ENCODE peak calls at places on chromosomes 1 and 21, in eight cellular contexts. One of them, this sample, is unnamed.

GRCh38 chr1:212355230-212355969 is 59.3 kb downstream of the PACC1 start:
- DNase-seq in adipocyte: peak; percentile 38
- DNase-seq in testis: no peak
- DNase-seq in cardiac fibroblast: no peak
- DNase-seq in HFF-Myc: no peak
- DNase-seq in CD4-positive, CD25-positive, alpha-beta regulatory T cell: no peak
- DNase-seq in GM23248: peak; percentile 39
- DNase-seq in cardiac muscle cell: no peak
- DNase-seq in this sample: no peak

GRCh38 chr1:210826686-210827085 is 307.3 kb downstream of the KCNH1 start:
- DNase-seq in adipocyte: no peak
- DNase-seq in testis: no peak
- DNase-seq in cardiac fibroblast: no peak
- DNase-seq in HFF-Myc: no peak
- DNase-seq in CD4-positive, CD25-positive, alpha-beta regulatory T cell: no peak
- DNase-seq in GM23248: no peak
- DNase-seq in cardiac muscle cell: no peak
- DNase-seq in this sample: no peak

GRCh38 chr1:238302646-238303045 is 411.9 kb upstream of the ZP4 start:
- DNase-seq in adipocyte: no peak
- DNase-seq in testis: no peak
- DNase-seq in cardiac fibroblast: no peak
- DNase-seq in HFF-Myc: no peak
- DNase-seq in CD4-positive, CD25-positive, alpha-beta regulatory T cell: no peak
- DNase-seq in GM23248: no peak
- DNase-seq in cardiac muscle cell: no peak
- DNase-seq in this sample: no peak

GRCh38 chr1:119367332-119368124 is 1.1 kb upstream of the HAO2 start:
- DNase-seq in adipocyte: peak; percentile 79
- DNase-seq in testis: no peak
- DNase-seq in cardiac fibroblast: peak; percentile 56
- DNase-seq in HFF-Myc: peak; percentile 30
- DNase-seq in CD4-positive, CD25-positive, alpha-beta regulatory T cell: no peak
- DNase-seq in GM23248: peak; percentile 80
- DNase-seq in cardiac muscle cell: peak; percentile 44
- DNase-seq in this sample: peak; percentile 9

GRCh38 chr1:201791775-201792166 is 37.2 kb upstream of the IPO9 start:
- DNase-seq in adipocyte: peak; percentile 64
- DNase-seq in testis: no peak
- DNase-seq in cardiac fibroblast: peak; percentile 83
- DNase-seq in HFF-Myc: no peak
- DNase-seq in CD4-positive, CD25-positive, alpha-beta regulatory T cell: no peak
- DNase-seq in GM23248: peak; percentile 81
- DNase-seq in cardiac muscle cell: no peak
- DNase-seq in this sample: no peak

GRCh38 chr1:17304155-17304826 is 3.7 kb upstream of the PADI4 start:
- DNase-seq in adipocyte: peak; percentile 46
- DNase-seq in testis: no peak
- DNase-seq in cardiac fibroblast: no peak
- DNase-seq in HFF-Myc: no peak
- DNase-seq in CD4-positive, CD25-positive, alpha-beta regulatory T cell: no peak
- DNase-seq in GM23248: peak; percentile 26
- DNase-seq in cardiac muscle cell: peak; percentile 57
- DNase-seq in this sample: no peak

GRCh38 chr1:204408074-204408507 is 3.5 kb downstream of the PPP1R15B start:
- DNase-seq in adipocyte: peak; percentile 87
- DNase-seq in testis: peak; percentile 91
- DNase-seq in cardiac fibroblast: peak; percentile 81
- DNase-seq in HFF-Myc: no peak
- DNase-seq in CD4-positive, CD25-positive, alpha-beta regulatory T cell: no peak
- DNase-seq in GM23248: peak; percentile 74
- DNase-seq in cardiac muscle cell: peak; percentile 69
- DNase-seq in this sample: no peak

GRCh38 chr1:30191154-30191702 is 532.2 kb downstream of the MATN1 start:
- DNase-seq in adipocyte: peak; percentile 73
- DNase-seq in testis: no peak
- DNase-seq in cardiac fibroblast: peak; percentile 75
- DNase-seq in HFF-Myc: peak; percentile 78
- DNase-seq in CD4-positive, CD25-positive, alpha-beta regulatory T cell: peak; percentile 18
- DNase-seq in GM23248: peak; percentile 95
- DNase-seq in cardiac muscle cell: no peak
- DNase-seq in this sample: peak; percentile 5

GRCh38 chr1:174224641-174225040 is 65.3 kb downstream of the RABGAP1L start:
- DNase-seq in adipocyte: no peak
- DNase-seq in testis: no peak
- DNase-seq in cardiac fibroblast: no peak
- DNase-seq in HFF-Myc: no peak
- DNase-seq in CD4-positive, CD25-positive, alpha-beta regulatory T cell: no peak
- DNase-seq in GM23248: no peak
- DNase-seq in cardiac muscle cell: no peak
- DNase-seq in this sample: no peak

GRCh38 chr1:37890378-37891014 is 31.1 kb upstream of the MTF1 start:
- DNase-seq in adipocyte: peak; percentile 49
- DNase-seq in testis: no peak
- DNase-seq in cardiac fibroblast: peak; percentile 48
- DNase-seq in HFF-Myc: peak; percentile 16
- DNase-seq in CD4-positive, CD25-positive, alpha-beta regulatory T cell: peak; percentile 46
- DNase-seq in GM23248: peak; percentile 60
- DNase-seq in cardiac muscle cell: peak; percentile 44
- DNase-seq in this sample: peak; percentile 75

GRCh38 chr1:97832490-97832889 is 88.3 kb downstream of the DPYD start:
- DNase-seq in adipocyte: peak; percentile 51
- DNase-seq in testis: no peak
- DNase-seq in cardiac fibroblast: peak; percentile 76
- DNase-seq in HFF-Myc: no peak
- DNase-seq in CD4-positive, CD25-positive, alpha-beta regulatory T cell: no peak
- DNase-seq in GM23248: no peak
- DNase-seq in cardiac muscle cell: no peak
- DNase-seq in this sample: no peak

GRCh38 chr1:22841754-22842370 is 130.8 kb downstream of the LACTBL1 start:
- DNase-seq in adipocyte: peak; percentile 48
- DNase-seq in testis: no peak
- DNase-seq in cardiac fibroblast: peak; percentile 52
- DNase-seq in HFF-Myc: no peak
- DNase-seq in CD4-positive, CD25-positive, alpha-beta regulatory T cell: no peak
- DNase-seq in GM23248: peak; percentile 60
- DNase-seq in cardiac muscle cell: no peak
- DNase-seq in this sample: no peak

GRCh38 chr1:81513796-81514354 is 286.9 kb upstream of the ADGRL2 start:
- DNase-seq in adipocyte: no peak
- DNase-seq in testis: no peak
- DNase-seq in cardiac fibroblast: no peak
- DNase-seq in HFF-Myc: no peak
- DNase-seq in CD4-positive, CD25-positive, alpha-beta regulatory T cell: no peak
- DNase-seq in GM23248: no peak
- DNase-seq in cardiac muscle cell: no peak
- DNase-seq in this sample: no peak

GRCh38 chr1:159205225-159205624 is 550 bp downstream of the ACKR1 start:
- DNase-seq in adipocyte: no peak
- DNase-seq in testis: no peak
- DNase-seq in cardiac fibroblast: no peak
- DNase-seq in HFF-Myc: no peak
- DNase-seq in CD4-positive, CD25-positive, alpha-beta regulatory T cell: no peak
- DNase-seq in GM23248: no peak
- DNase-seq in cardiac muscle cell: peak; percentile 9
- DNase-seq in this sample: no peak

GRCh38 chr1:116667577-116668105 is at the start of gene IGSF3:
- DNase-seq in adipocyte: peak; percentile 79
- DNase-seq in testis: peak; percentile 79
- DNase-seq in cardiac fibroblast: peak; percentile 34
- DNase-seq in HFF-Myc: no peak
- DNase-seq in CD4-positive, CD25-positive, alpha-beta regulatory T cell: peak; percentile 3
- DNase-seq in GM23248: peak; percentile 64
- DNase-seq in cardiac muscle cell: peak; percentile 89
- DNase-seq in this sample: no peak

DNA sequence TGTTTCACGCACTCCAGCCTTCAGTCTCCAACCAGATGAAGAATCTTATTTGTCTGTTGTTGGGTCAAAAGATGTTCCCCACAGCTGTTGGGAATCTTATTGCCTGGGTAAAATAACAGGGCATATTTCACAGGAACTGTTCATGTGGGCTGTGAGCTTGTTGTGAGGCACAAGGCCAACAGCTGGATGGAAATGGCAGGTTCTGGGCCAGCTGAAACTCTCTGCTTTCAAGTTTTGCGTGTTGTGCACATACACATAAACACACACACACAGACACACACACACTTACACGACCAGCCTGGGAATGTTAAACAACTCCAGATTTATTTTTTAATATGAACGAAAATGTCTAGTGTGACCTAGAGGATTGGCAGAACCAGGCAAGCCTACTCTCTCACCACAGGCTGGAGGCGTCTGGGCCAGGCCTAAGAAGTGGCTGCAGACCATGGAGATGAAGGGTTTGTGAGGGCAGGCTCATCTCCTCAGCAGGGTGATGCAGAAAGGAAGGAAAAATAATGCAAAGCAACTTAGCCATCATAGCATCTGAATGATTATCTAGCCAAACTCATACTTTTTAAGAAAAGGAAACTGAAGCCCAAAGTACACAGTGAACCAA is 357.0 kb downstream of the TTLL7 start:
- DNase-seq in adipocyte: peak; percentile 8
- DNase-seq in testis: peak; percentile 17
- DNase-seq in cardiac fibroblast: peak; percentile 43
- DNase-seq in HFF-Myc: peak; percentile 30
- DNase-seq in CD4-positive, CD25-positive, alpha-beta regulatory T cell: no peak
- DNase-seq in GM23248: peak; percentile 3
- DNase-seq in cardiac muscle cell: no peak
- DNase-seq in this sample: no peak
- H3K4me3 ChIP-seq in adipocyte: peak overlapping the region; percentile 61
- H3K4me3 ChIP-seq in testis: no peak overlapping the region
- H3K4me3 ChIP-seq in cardiac fibroblast: no peak overlapping the region
- H3K4me3 ChIP-seq in HFF-Myc: no peak overlapping the region
- H3K4me3 ChIP-seq in CD4-positive, CD25-positive, alpha-beta regulatory T cell: no peak overlapping the region
- H3K4me3 ChIP-seq in GM23248: peak overlapping the region; percentile 61
- H3K4me3 ChIP-seq in cardiac muscle cell: no peak overlapping the region
- H3K4me3 ChIP-seq in this sample: no peak overlapping the region

DNA sequence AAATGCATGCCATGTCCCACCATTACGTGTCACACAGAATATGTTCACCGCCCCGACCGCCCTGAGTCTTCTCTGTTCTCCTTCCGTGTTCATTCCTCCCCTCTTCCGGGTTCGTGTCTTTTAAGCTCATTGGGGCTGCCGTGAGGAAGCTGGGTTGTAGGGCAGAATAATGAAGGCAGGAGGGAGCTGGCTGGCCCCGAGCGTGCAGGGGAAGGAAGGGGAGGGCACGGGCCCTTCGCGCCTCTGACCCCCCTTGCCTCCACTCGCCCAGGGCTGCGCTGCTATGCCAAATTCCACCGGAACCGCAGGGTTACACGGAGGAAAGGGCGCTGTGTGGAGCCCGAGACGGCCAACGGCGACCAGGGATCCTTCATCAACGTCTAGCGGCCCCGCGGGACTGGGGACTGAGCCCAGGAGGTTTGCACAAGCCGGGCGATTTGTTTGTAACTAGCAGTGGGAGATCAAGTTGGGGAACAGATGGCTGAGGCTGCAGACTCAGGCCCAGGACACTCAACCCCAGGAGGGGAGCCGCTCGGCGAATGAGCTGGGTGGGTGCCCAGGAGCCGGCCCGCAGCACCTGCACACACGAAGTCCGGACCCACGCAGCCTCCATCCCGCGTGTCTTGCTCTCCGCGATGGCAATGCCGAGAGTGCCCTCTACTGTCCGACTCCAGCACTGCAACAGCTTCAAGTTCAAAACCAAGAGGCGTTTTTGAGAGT is 16.5 kb upstream of the AGTRAP start:
- DNase-seq in adipocyte: peak; percentile 87
- DNase-seq in testis: peak; percentile 93
- DNase-seq in cardiac fibroblast: peak; percentile 77
- DNase-seq in HFF-Myc: no peak
- DNase-seq in CD4-positive, CD25-positive, alpha-beta regulatory T cell: peak; percentile 85
- DNase-seq in GM23248: peak; percentile 64
- DNase-seq in cardiac muscle cell: peak; percentile 69
- DNase-seq in this sample: peak; percentile 83
- H3K4me3 ChIP-seq in adipocyte: peak overlapping the region; percentile 26
- H3K4me3 ChIP-seq in testis: peak overlapping the region; percentile 30
- H3K4me3 ChIP-seq in cardiac fibroblast: peak overlapping the region; percentile 30
- H3K4me3 ChIP-seq in HFF-Myc: peak overlapping the region; percentile 22
- H3K4me3 ChIP-seq in CD4-positive, CD25-positive, alpha-beta regulatory T cell: peak overlapping the region; percentile 61
- H3K4me3 ChIP-seq in GM23248: peak overlapping the region; percentile 55
- H3K4me3 ChIP-seq in cardiac muscle cell: no peak overlapping the region
- H3K4me3 ChIP-seq in this sample: peak overlapping the region; percentile 63

GRCh38 chr21:41835711-41836154 is 43.4 kb downstream of the PRDM15 start:
- DNase-seq in adipocyte: no peak
- DNase-seq in testis: no peak
- DNase-seq in cardiac fibroblast: no peak
- DNase-seq in HFF-Myc: no peak
- DNase-seq in CD4-positive, CD25-positive, alpha-beta regulatory T cell: no peak
- DNase-seq in GM23248: no peak
- DNase-seq in cardiac muscle cell: no peak
- DNase-seq in this sample: peak; percentile 79
- H3K4me3 ChIP-seq in adipocyte: no peak overlapping the region
- H3K4me3 ChIP-seq in testis: no peak overlapping the region
- H3K4me3 ChIP-seq in cardiac fibroblast: no peak overlapping the region
- H3K4me3 ChIP-seq in HFF-Myc: no peak overlapping the region
- H3K4me3 ChIP-seq in CD4-positive, CD25-positive, alpha-beta regulatory T cell: no peak overlapping the region
- H3K4me3 ChIP-seq in GM23248: no peak overlapping the region
- H3K4me3 ChIP-seq in cardiac muscle cell: no peak overlapping the region
- H3K4me3 ChIP-seq in this sample: peak overlapping the region; percentile 43

GRCh38 chr1:10784998-10785854 is 11.2 kb downstream of the CASZ1 start:
- DNase-seq in adipocyte: no peak
- DNase-seq in testis: no peak
- DNase-seq in cardiac fibroblast: no peak
- DNase-seq in HFF-Myc: no peak
- DNase-seq in CD4-positive, CD25-positive, alpha-beta regulatory T cell: no peak
- DNase-seq in GM23248: no peak
- DNase-seq in cardiac muscle cell: no peak
- DNase-seq in this sample: no peak
- H3K4me3 ChIP-seq in adipocyte: no peak overlapping the region
- H3K4me3 ChIP-seq in testis: no peak overlapping the region
- H3K4me3 ChIP-seq in cardiac fibroblast: no peak overlapping the region
- H3K4me3 ChIP-seq in HFF-Myc: no peak overlapping the region
- H3K4me3 ChIP-seq in CD4-positive, CD25-positive, alpha-beta regulatory T cell: no peak overlapping the region
- H3K4me3 ChIP-seq in GM23248: no peak overlapping the region
- H3K4me3 ChIP-seq in cardiac muscle cell: no peak overlapping the region
- H3K4me3 ChIP-seq in this sample: no peak overlapping the region

GRCh38 chr1:28508435-28508754 is 2.6 kb downstream of the RCC1 start:
- DNase-seq in adipocyte: no peak
- DNase-seq in testis: no peak
- DNase-seq in cardiac fibroblast: no peak
- DNase-seq in HFF-Myc: no peak
- DNase-seq in CD4-positive, CD25-positive, alpha-beta regulatory T cell: no peak
- DNase-seq in GM23248: peak; percentile 41
- DNase-seq in cardiac muscle cell: peak; percentile 30
- DNase-seq in this sample: peak; percentile 10

GRCh38 chr1:28507646-28508434 is 2.0 kb downstream of the RCC1 start:
- DNase-seq in adipocyte: peak; percentile 8
- DNase-seq in testis: no peak
- DNase-seq in cardiac fibroblast: no peak
- DNase-seq in HFF-Myc: no peak
- DNase-seq in CD4-positive, CD25-positive, alpha-beta regulatory T cell: no peak
- DNase-seq in GM23248: peak; percentile 27
- DNase-seq in cardiac muscle cell: no peak
- DNase-seq in this sample: peak; percentile 23

GRCh38 chr1:28512058-28512611 is 6.3 kb downstream of the RCC1 start:
- DNase-seq in adipocyte: no peak
- DNase-seq in testis: no peak
- DNase-seq in cardiac fibroblast: peak; percentile 27
- DNase-seq in HFF-Myc: no peak
- DNase-seq in CD4-positive, CD25-positive, alpha-beta regulatory T cell: no peak
- DNase-seq in GM23248: peak; percentile 15
- DNase-seq in cardiac muscle cell: no peak
- DNase-seq in this sample: peak; percentile 23

GRCh38 chr1:28510350-28511223 is 4.7 kb downstream of the RCC1 start:
- DNase-seq in adipocyte: peak; percentile 24
- DNase-seq in testis: no peak
- DNase-seq in cardiac fibroblast: peak; percentile 49
- DNase-seq in HFF-Myc: no peak
- DNase-seq in CD4-positive, CD25-positive, alpha-beta regulatory T cell: no peak
- DNase-seq in GM23248: peak; percentile 61
- DNase-seq in cardiac muscle cell: no peak
- DNase-seq in this sample: peak; percentile 49

GRCh38 chr1:28509705-28510349 is 4.0 kb downstream of the RCC1 start:
- DNase-seq in adipocyte: peak; percentile 22
- DNase-seq in testis: no peak
- DNase-seq in cardiac fibroblast: peak; percentile 40
- DNase-seq in HFF-Myc: no peak
- DNase-seq in CD4-positive, CD25-positive, alpha-beta regulatory T cell: no peak
- DNase-seq in GM23248: peak; percentile 38
- DNase-seq in cardiac muscle cell: no peak
- DNase-seq in this sample: peak; percentile 30
- H3K4me3 ChIP-seq in adipocyte: peak overlapping the region; percentile 86
- H3K4me3 ChIP-seq in testis: no peak overlapping the region
- H3K4me3 ChIP-seq in cardiac fibroblast: peak overlapping the region; percentile 14
- H3K4me3 ChIP-seq in HFF-Myc: peak overlapping the region; percentile 70
- H3K4me3 ChIP-seq in CD4-positive, CD25-positive, alpha-beta regulatory T cell: peak overlapping the region; percentile 91
- H3K4me3 ChIP-seq in GM23248: peak overlapping the region; percentile 100
- H3K4me3 ChIP-seq in cardiac muscle cell: no peak overlapping the region
- H3K4me3 ChIP-seq in this sample: peak overlapping the region; percentile 85